ENCODE peak calls at places on chromosomes 13 and 19, in ten cellular contexts. One of them, this sample, is unnamed.
A peak's percentile ranks its signal among the peaks of the same experiment; 100 is the strongest.

GRCh38 chr19:10430505-10431253 is 10.3 kb downstream of the PDE4A start:
- DNase-seq in ovary: no peak
- DNase-seq in A549: no peak
- DNase-seq in heart left ventricle: peak; percentile 73
- DNase-seq in IMR-90: peak; percentile 37
- DNase-seq in H1: no peak
- DNase-seq in tibial nerve: no peak
- DNase-seq in HCT116: no peak
- DNase-seq in esophagus muscularis mucosa: no peak
- DNase-seq in transverse colon: peak; percentile 77
- DNase-seq in this sample: peak; percentile 77

GRCh38 chr13:79435549-79435948 is 29.5 kb upstream of the RBM26 start:
- DNase-seq in ovary: no peak
- DNase-seq in A549: no peak
- DNase-seq in heart left ventricle: no peak
- DNase-seq in IMR-90: peak; percentile 68
- DNase-seq in H1: no peak
- DNase-seq in tibial nerve: no peak
- DNase-seq in HCT116: no peak
- DNase-seq in esophagus muscularis mucosa: no peak
- DNase-seq in transverse colon: no peak
- DNase-seq in this sample: no peak

GRCh38 chr13:43377955-43378354 is 354.6 kb downstream of the DNAJC15 start:
- DNase-seq in ovary: no peak
- DNase-seq in A549: no peak
- DNase-seq in heart left ventricle: no peak
- DNase-seq in IMR-90: peak; percentile 65
- DNase-seq in H1: no peak
- DNase-seq in tibial nerve: no peak
- DNase-seq in HCT116: no peak
- DNase-seq in esophagus muscularis mucosa: no peak
- DNase-seq in transverse colon: no peak
- DNase-seq in this sample: peak; percentile 38

GRCh38 chr13:43785166-43785680 is 1.5 kb downstream of the ENOX1 start:
- DNase-seq in ovary: no peak
- DNase-seq in A549: no peak
- DNase-seq in heart left ventricle: no peak
- DNase-seq in IMR-90: peak; percentile 2
- DNase-seq in H1: no peak
- DNase-seq in tibial nerve: no peak
- DNase-seq in HCT116: no peak
- DNase-seq in esophagus muscularis mucosa: no peak
- DNase-seq in transverse colon: no peak
- DNase-seq in this sample: no peak

GRCh38 chr13:112058519-112058873 is 8.5 kb upstream of the SOX1 start:
- DNase-seq in ovary: no peak
- DNase-seq in A549: no peak
- DNase-seq in heart left ventricle: no peak
- DNase-seq in IMR-90: no peak
- DNase-seq in H1: no peak
- DNase-seq in tibial nerve: no peak
- DNase-seq in HCT116: no peak
- DNase-seq in esophagus muscularis mucosa: no peak
- DNase-seq in transverse colon: no peak
- DNase-seq in this sample: no peak

GRCh38 chr13:46354143-46355087 is 32.6 kb downstream of the RUBCNL start:
- DNase-seq in ovary: no peak
- DNase-seq in A549: peak; percentile 50
- DNase-seq in heart left ventricle: no peak
- DNase-seq in IMR-90: peak; percentile 88
- DNase-seq in H1: no peak
- DNase-seq in tibial nerve: no peak
- DNase-seq in HCT116: peak; percentile 48
- DNase-seq in esophagus muscularis mucosa: no peak
- DNase-seq in transverse colon: no peak
- DNase-seq in this sample: no peak

GRCh38 chr19:8129061-8129460 is 20.3 kb downstream of the FBN3 start:
- DNase-seq in ovary: no peak
- DNase-seq in A549: no peak
- DNase-seq in heart left ventricle: no peak
- DNase-seq in IMR-90: no peak
- DNase-seq in H1: no peak
- DNase-seq in tibial nerve: no peak
- DNase-seq in HCT116: no peak
- DNase-seq in esophagus muscularis mucosa: no peak
- DNase-seq in transverse colon: no peak
- DNase-seq in this sample: no peak

GRCh38 chr13:42396501-42396900 is 124.5 kb downstream of the AKAP11 start:
- DNase-seq in ovary: no peak
- DNase-seq in A549: no peak
- DNase-seq in heart left ventricle: no peak
- DNase-seq in IMR-90: no peak
- DNase-seq in H1: no peak
- DNase-seq in tibial nerve: no peak
- DNase-seq in HCT116: no peak
- DNase-seq in esophagus muscularis mucosa: no peak
- DNase-seq in transverse colon: no peak
- DNase-seq in this sample: no peak

GRCh38 chr13:47897411-47898050 is 103.5 kb downstream of the SUCLA2 start:
- DNase-seq in ovary: no peak
- DNase-seq in A549: no peak
- DNase-seq in heart left ventricle: no peak
- DNase-seq in IMR-90: peak; percentile 36
- DNase-seq in H1: no peak
- DNase-seq in tibial nerve: no peak
- DNase-seq in HCT116: no peak
- DNase-seq in esophagus muscularis mucosa: no peak
- DNase-seq in transverse colon: no peak
- DNase-seq in this sample: no peak

GRCh38 chr19:3873151-3873550 is 4.3 kb upstream of the ZFR2 start:
- DNase-seq in ovary: no peak
- DNase-seq in A549: no peak
- DNase-seq in heart left ventricle: no peak
- DNase-seq in IMR-90: no peak
- DNase-seq in H1: no peak
- DNase-seq in tibial nerve: no peak
- DNase-seq in HCT116: no peak
- DNase-seq in esophagus muscularis mucosa: no peak
- DNase-seq in transverse colon: no peak
- DNase-seq in this sample: no peak

GRCh38 chr19:24101459-24102122 is 14.6 kb downstream of the ZNF254 start:
- DNase-seq in ovary: no peak
- DNase-seq in A549: no peak
- DNase-seq in heart left ventricle: no peak
- DNase-seq in IMR-90: no peak
- DNase-seq in H1: no peak
- DNase-seq in tibial nerve: no peak
- DNase-seq in HCT116: no peak
- DNase-seq in esophagus muscularis mucosa: no peak
- DNase-seq in transverse colon: no peak
- DNase-seq in this sample: no peak

GRCh38 chr19:53102186-53102585 is 1.0 kb downstream of the ZNF160 start:
- DNase-seq in ovary: no peak
- DNase-seq in A549: no peak
- DNase-seq in heart left ventricle: no peak
- DNase-seq in IMR-90: no peak
- DNase-seq in H1: no peak
- DNase-seq in tibial nerve: no peak
- DNase-seq in HCT116: no peak
- DNase-seq in esophagus muscularis mucosa: no peak
- DNase-seq in transverse colon: no peak
- DNase-seq in this sample: no peak

GRCh38 chr19:32287811-32288227 is 57.6 kb upstream of the ZNF507 start:
- DNase-seq in ovary: peak; percentile 47
- DNase-seq in A549: peak; percentile 44
- DNase-seq in heart left ventricle: peak; percentile 81
- DNase-seq in IMR-90: peak; percentile 61
- DNase-seq in H1: peak; percentile 34
- DNase-seq in tibial nerve: peak; percentile 63
- DNase-seq in HCT116: peak; percentile 61
- DNase-seq in esophagus muscularis mucosa: peak; percentile 90
- DNase-seq in transverse colon: peak; percentile 74
- DNase-seq in this sample: peak; percentile 52

GRCh38 chr13:32124743-32125142 is 93.2 kb downstream of the FRY start:
- DNase-seq in ovary: no peak
- DNase-seq in A549: no peak
- DNase-seq in heart left ventricle: no peak
- DNase-seq in IMR-90: no peak
- DNase-seq in H1: no peak
- DNase-seq in tibial nerve: no peak
- DNase-seq in HCT116: no peak
- DNase-seq in esophagus muscularis mucosa: no peak
- DNase-seq in transverse colon: no peak
- DNase-seq in this sample: no peak

GRCh38 chr13:32125746-32126145 is 94.2 kb downstream of the FRY start:
- DNase-seq in ovary: no peak
- DNase-seq in A549: no peak
- DNase-seq in heart left ventricle: no peak
- DNase-seq in IMR-90: no peak
- DNase-seq in H1: no peak
- DNase-seq in tibial nerve: no peak
- DNase-seq in HCT116: no peak
- DNase-seq in esophagus muscularis mucosa: no peak
- DNase-seq in transverse colon: no peak
- DNase-seq in this sample: no peak

GRCh38 chr13:32125221-32125621 is 93.6 kb downstream of the FRY start:
- DNase-seq in ovary: no peak
- DNase-seq in A549: no peak
- DNase-seq in heart left ventricle: no peak
- DNase-seq in IMR-90: peak; percentile 26
- DNase-seq in H1: no peak
- DNase-seq in tibial nerve: no peak
- DNase-seq in HCT116: no peak
- DNase-seq in esophagus muscularis mucosa: no peak
- DNase-seq in transverse colon: no peak
- DNase-seq in this sample: no peak

GRCh38 chr13:32126298-32126697 is 94.7 kb downstream of the FRY start:
- DNase-seq in ovary: no peak
- DNase-seq in A549: no peak
- DNase-seq in heart left ventricle: no peak
- DNase-seq in IMR-90: no peak
- DNase-seq in H1: no peak
- DNase-seq in tibial nerve: no peak
- DNase-seq in HCT116: no peak
- DNase-seq in esophagus muscularis mucosa: no peak
- DNase-seq in transverse colon: no peak
- DNase-seq in this sample: no peak

GRCh38 chr13:32126756-32127155 is 95.2 kb downstream of the FRY start:
- DNase-seq in ovary: no peak
- DNase-seq in A549: no peak
- DNase-seq in heart left ventricle: no peak
- DNase-seq in IMR-90: peak; percentile 46
- DNase-seq in H1: no peak
- DNase-seq in tibial nerve: no peak
- DNase-seq in HCT116: no peak
- DNase-seq in esophagus muscularis mucosa: no peak
- DNase-seq in transverse colon: no peak
- DNase-seq in this sample: no peak
- H3K4me3 ChIP-seq in ovary: no peak overlapping the region
- H3K4me3 ChIP-seq in A549: no peak overlapping the region
- H3K4me3 ChIP-seq in heart left ventricle: no peak overlapping the region
- H3K4me3 ChIP-seq in IMR-90: no peak overlapping the region
- H3K4me3 ChIP-seq in H1: no peak overlapping the region
- H3K4me3 ChIP-seq in tibial nerve: no peak overlapping the region
- H3K4me3 ChIP-seq in HCT116: no peak overlapping the region
- H3K4me3 ChIP-seq in esophagus muscularis mucosa: no peak overlapping the region
- H3K4me3 ChIP-seq in transverse colon: no peak overlapping the region
- H3K4me3 ChIP-seq in this sample: no peak overlapping the region

DNA sequence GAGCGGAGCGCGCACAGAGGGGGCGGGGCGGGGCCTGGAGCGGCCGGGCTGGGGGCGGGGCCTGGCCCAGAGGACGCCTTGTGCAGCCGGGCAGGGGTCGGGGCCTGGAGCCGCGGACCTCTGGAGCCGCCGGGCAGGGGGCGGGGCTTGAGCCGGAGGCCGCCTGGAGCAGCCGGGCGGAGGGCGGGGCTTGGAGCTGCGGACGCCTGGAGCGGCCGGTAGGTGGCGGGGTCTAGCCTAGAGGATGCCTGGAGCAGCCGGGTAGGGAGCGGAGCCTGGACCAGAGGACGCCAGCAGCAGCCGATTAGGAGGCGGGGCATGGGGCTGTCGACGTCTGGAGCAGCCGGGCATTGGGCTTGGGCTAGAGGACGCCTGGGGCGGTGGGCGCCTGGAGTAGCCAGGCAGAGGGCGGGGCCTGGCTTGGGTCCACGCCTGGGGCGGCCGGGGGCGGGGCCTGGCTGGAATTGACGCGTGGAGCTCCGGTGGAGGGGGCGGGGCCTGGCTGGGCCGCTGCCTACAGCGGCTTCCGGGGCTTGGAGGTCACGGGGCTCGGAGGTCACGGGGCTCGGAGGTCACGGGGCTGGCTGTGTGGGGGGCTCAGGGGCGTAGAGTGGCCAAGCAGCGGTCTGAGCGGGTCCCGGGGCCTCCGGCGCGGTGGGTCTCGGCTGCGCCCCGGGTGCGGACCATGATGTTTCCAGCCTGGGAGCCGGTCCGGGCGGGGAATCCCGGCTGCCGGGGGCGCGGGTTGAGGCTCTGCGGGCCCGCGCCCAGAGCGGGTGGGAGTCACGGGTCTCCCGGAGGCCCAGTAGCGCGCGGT is at the start of gene ANKRD10:
- DNase-seq in ovary: peak; percentile 100
- DNase-seq in A549: peak; percentile 83
- DNase-seq in heart left ventricle: peak; percentile 100
- DNase-seq in IMR-90: peak; percentile 99
- DNase-seq in H1: peak; percentile 99
- DNase-seq in tibial nerve: peak; percentile 98
- DNase-seq in HCT116: peak; percentile 94
- DNase-seq in esophagus muscularis mucosa: peak; percentile 99
- DNase-seq in transverse colon: peak; percentile 99
- DNase-seq in this sample: peak; percentile 99
- TF ChIP-seq POLR2A in ovary: peak; percentile 67
- TF ChIP-seq POLR2A in A549: no peak
- TF ChIP-seq POLR2A in heart left ventricle: peak; percentile 68
- TF ChIP-seq POLR2A in IMR-90: peak; percentile 19
- TF ChIP-seq POLR2A in H1: peak; percentile 75
- TF ChIP-seq POLR2A in tibial nerve: peak; percentile 48
- TF ChIP-seq POLR2A in HCT116: peak; percentile 6
- TF ChIP-seq POLR2A in esophagus muscularis mucosa: peak; percentile 83
- TF ChIP-seq POLR2A in transverse colon: peak; percentile 56
- TF ChIP-seq POLR2A in this sample: no peak

DNA sequence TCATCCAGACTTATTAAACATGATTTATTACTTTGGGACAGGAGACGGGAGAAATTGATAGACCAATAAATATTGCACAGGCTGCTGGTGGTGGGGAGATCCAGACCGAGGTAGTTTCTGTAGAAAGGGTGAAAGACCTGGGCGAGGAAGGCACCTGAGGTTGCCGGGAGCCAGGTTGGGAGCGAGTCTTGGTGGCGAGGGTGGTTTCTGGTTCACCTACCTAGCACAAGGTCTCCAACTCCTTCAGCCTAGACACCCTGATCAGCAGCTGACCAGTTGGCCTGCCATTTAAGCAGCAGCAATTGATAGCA is 7.0 kb downstream of the EMP3 start:
- DNase-seq in ovary: no peak
- DNase-seq in A549: no peak
- DNase-seq in heart left ventricle: no peak
- DNase-seq in IMR-90: no peak
- DNase-seq in H1: no peak
- DNase-seq in tibial nerve: no peak
- DNase-seq in HCT116: no peak
- DNase-seq in esophagus muscularis mucosa: no peak
- DNase-seq in transverse colon: no peak
- DNase-seq in this sample: no peak
- H3K4me1 ChIP-seq in ovary: peaks cover 8% of the 10 kb centered on the region
- H3K4me1 ChIP-seq in A549: peaks cover 12% of the 10 kb centered on the region
- H3K4me1 ChIP-seq in heart left ventricle: peaks cover 44% of the 10 kb centered on the region
- H3K4me1 ChIP-seq in IMR-90: peaks cover 16% of the 10 kb centered on the region
- H3K4me1 ChIP-seq in H1: peaks cover 6% of the 10 kb centered on the region
- H3K4me1 ChIP-seq in tibial nerve: peaks cover 21% of the 10 kb centered on the region
- H3K4me1 ChIP-seq in HCT116: peaks cover 38% of the 10 kb centered on the region
- H3K4me1 ChIP-seq in esophagus muscularis mucosa: peaks cover 37% of the 10 kb centered on the region
- H3K4me1 ChIP-seq in transverse colon: peaks cover 48% of the 10 kb centered on the region
- H3K4me1 ChIP-seq in this sample: peaks cover 58% of the 10 kb centered on the region

GRCh38 chr13:77544365-77544764 is 8.9 kb downstream of the SCEL start:
- DNase-seq in ovary: peak; percentile 43
- DNase-seq in A549: no peak
- DNase-seq in heart left ventricle: peak; percentile 67
- DNase-seq in IMR-90: no peak
- DNase-seq in H1: no peak
- DNase-seq in tibial nerve: peak; percentile 25
- DNase-seq in HCT116: no peak
- DNase-seq in esophagus muscularis mucosa: peak; percentile 80
- DNase-seq in transverse colon: peak; percentile 8
- DNase-seq in this sample: peak; percentile 38
- H3K4me3 ChIP-seq in ovary: no peak overlapping the region
- H3K4me3 ChIP-seq in A549: no peak overlapping the region
- H3K4me3 ChIP-seq in heart left ventricle: no peak overlapping the region
- H3K4me3 ChIP-seq in IMR-90: no peak overlapping the region
- H3K4me3 ChIP-seq in H1: no peak overlapping the region
- H3K4me3 ChIP-seq in tibial nerve: no peak overlapping the region
- H3K4me3 ChIP-seq in HCT116: no peak overlapping the region
- H3K4me3 ChIP-seq in esophagus muscularis mucosa: no peak overlapping the region
- H3K4me3 ChIP-seq in transverse colon: no peak overlapping the region
- H3K4me3 ChIP-seq in this sample: no peak overlapping the region

This sample was measured in stomach.